ENCODE peak calls at places on chromosomes 5 and 9, in seven cellular contexts. G is fibroblast of lung, M is GM12878, I is endothelial cell of umbilical vein, X is uterus, R is left lung, V is HCT116. D is an unnamed sample.

GRCh38 chr9:137524161-137524560 is 26.0 kb downstream of the PNPLA7 start:
- DNase-seq in G (no peak), M (no peak), I (no peak), X (no peak), R (no peak), V (no peak), D (no peak)

GRCh38 chr9:1554123-1555045 is 460.8 kb upstream of the SMARCA2 start:
- DNase-seq in G (no peak), M (peak; percentile 24), I (no peak), X (no peak), R (no peak), V (no peak), D (no peak)

GRCh38 chr5:42586625-42587024 is 163.4 kb downstream of the GHR start:
- DNase-seq in G (peak; percentile 42), M (no peak), I (no peak), X (peak; percentile 40), R (no peak), V (no peak), D (no peak)

GRCh38 chr5:149402291-149402690 is 23.2 kb upstream of the IL17B start:
- DNase-seq in G (no peak), M (no peak), I (no peak), X (no peak), R (no peak), V (no peak), D (no peak)

GRCh38 chr9:76717611-76718010 is 46.6 kb upstream of the PCA3 start:
- DNase-seq in G (no peak), M (no peak), I (peak; percentile 77), X (no peak), R (no peak), V (no peak), D (no peak)

GRCh38 chr5:32522429-32523143 is 62.8 kb upstream of the SUB1 start:
- DNase-seq in G (peak; percentile 83), M (no peak), I (no peak), X (peak; percentile 48), R (peak; percentile 66), V (no peak), D (no peak)

GRCh38 chr5:28254846-28255245 is 1216.5 kb upstream of the CDH9 start:
- DNase-seq in G (peak; percentile 1), M (no peak), I (no peak), X (no peak), R (no peak), V (no peak), D (no peak)

GRCh38 chr5:98307811-98308210 is 465.7 kb upstream of the RGMB start:
- DNase-seq in G (peak; percentile 66), M (no peak), I (peak; percentile 73), X (no peak), R (no peak), V (no peak), D (no peak)

GRCh38 chr9:93234600-93234999 is 50.7 kb downstream of the WNK2 start:
- DNase-seq in G (no peak), M (no peak), I (no peak), X (no peak), R (no peak), V (no peak), D (no peak)

DNA sequence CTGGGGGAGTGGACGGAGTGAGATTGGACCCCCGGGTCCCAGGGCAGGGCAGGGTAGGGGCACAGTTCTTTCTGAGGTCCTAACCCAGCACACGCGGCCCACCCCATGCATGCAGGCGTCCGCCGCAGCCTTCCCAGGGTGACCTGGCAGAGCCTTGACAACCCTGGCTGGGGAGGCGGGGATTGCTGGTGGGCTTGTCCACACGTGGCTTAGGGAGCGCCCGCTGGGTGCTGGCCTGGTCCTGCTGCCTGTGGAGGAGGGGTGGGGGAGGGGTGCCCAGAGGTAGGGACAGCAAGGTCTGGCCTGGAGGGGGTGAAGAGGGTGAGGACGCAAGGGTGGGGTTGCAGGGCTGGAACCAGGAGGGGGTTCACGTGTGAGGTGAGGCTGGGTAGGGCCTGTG is 6.0 kb downstream of the RXRA start:
- DNase-seq in G (no peak), M (no peak), I (no peak), X (no peak), R (no peak), V (no peak), D (no peak)
- H3K4me3 ChIP-seq in G (no peak overlapping the region), M (no peak overlapping the region), I (no peak overlapping the region), X (no peak overlapping the region), R (no peak overlapping the region), V (no peak overlapping the region), D (no peak overlapping the region)

GRCh38 chr9:37818849-37819248 is 18.3 kb downstream of the DCAF10 start:
- DNase-seq in G (no peak), M (no peak), I (no peak), X (no peak), R (no peak), V (no peak), D (no peak)

DNA sequence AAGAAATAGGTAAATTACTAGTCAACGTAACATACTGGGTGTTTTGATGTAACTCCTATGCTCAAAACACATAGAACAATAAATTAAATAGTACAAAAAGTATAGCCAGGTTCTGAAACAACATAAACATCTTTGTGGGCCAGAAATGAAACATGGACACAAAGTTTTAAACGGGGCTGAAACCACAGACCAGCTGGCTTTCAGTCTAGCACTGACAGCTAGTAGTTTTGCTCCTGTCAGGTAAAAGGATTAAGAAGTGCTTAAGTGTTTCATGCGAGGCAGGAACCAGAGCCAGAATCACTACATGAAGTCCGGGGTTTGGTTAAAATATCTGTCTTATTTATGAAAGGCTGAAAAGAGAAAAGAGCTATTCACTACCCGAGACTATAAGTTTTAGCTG is 19.5 kb downstream of the DCAF10 start:
- DNase-seq in G (no peak), M (no peak), I (no peak), X (no peak), R (no peak), V (no peak), D (no peak)
- TF ChIP-seq CTCF in G (no peak), M (no peak), I (no peak), X (no peak), R (no peak), V (no peak), D (no peak)

DNA sequence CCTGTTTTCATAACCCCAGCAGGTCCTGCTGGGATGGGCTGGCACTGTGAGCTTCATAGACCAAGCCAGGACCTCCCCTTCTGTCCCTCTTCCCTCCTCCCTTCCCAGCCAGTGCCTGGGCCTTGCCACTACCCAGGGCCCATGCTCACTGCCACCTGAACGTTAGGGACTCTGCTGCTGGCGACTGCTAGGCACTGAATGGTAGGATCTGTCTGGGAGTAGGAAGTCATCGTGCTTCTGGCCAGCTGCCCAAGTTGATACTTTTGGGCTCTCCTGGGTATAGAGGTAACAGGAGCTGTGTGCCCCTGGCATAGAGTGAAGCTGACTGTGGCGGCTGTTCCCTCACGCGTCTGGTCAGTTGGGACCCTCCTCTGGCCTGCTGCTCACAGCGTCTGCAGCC is 8.4 kb downstream of the TRIM41 start:
- DNase-seq in G (no peak), M (no peak), I (no peak), X (no peak), R (peak; percentile 13), V (no peak), D (no peak)
- H3K36me3 ChIP-seq in G (peaks cover 16% of the 10 kb centered on the region), M (peaks cover 31% of the 10 kb centered on the region), I (peaks cover 9% of the 10 kb centered on the region), X (no peaks in the 10 kb centered on the region), R (peaks cover 74% of the 10 kb centered on the region), V (peaks cover 18% of the 10 kb centered on the region), D (peaks cover 18% of the 10 kb centered on the region)

DNA sequence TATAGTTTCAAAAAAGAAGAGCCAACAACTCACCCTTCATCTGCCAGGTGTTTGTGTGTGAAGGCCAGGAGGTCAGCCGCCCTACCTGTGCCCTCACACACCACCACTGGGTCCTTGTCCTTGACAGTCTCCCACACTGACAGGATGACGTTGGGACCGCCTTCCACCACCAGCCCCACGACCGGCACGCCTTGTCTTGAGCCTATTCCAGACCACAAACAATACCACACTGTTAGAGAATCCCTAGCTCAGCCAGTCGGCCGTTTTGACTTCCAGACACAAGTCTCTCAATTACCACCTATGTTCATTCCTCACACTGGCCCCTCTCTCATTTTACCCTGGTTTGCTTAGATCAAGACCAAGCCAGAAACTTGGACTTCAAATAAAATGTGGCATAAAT is 66.1 kb downstream of the TRPM6 start:
- DNase-seq in G (no peak), M (no peak), I (no peak), X (no peak), R (no peak), V (no peak), D (no peak)
- H3K4me3 ChIP-seq in G (no peak overlapping the region), M (no peak overlapping the region), I (no peak overlapping the region), X (no peak overlapping the region), R (no peak overlapping the region), V (no peak overlapping the region), D (no peak overlapping the region)

GRCh38 chr9:111898331-111899096 is 1.9 kb downstream of the UGCG start:
- DNase-seq in G (no peak), M (no peak), I (peak; percentile 30), X (no peak), R (no peak), V (no peak), D (no peak)

GRCh38 chr9:111895996-111896941 is at the start of gene UGCG:
- DNase-seq in G (peak; percentile 87), M (no peak), I (peak; percentile 92), X (peak; percentile 91), R (peak; percentile 92), V (peak; percentile 72), D (peak; percentile 96)

GRCh38 chr9:111900081-111900805 is 3.6 kb downstream of the UGCG start:
- DNase-seq in G (no peak), M (no peak), I (no peak), X (no peak), R (no peak), V (no peak), D (no peak)

GRCh38 chr9:111897831-111898144 is 1.2 kb downstream of the UGCG start:
- DNase-seq in G (peak; percentile 35), M (peak; percentile 74), I (peak; percentile 55), X (no peak), R (no peak), V (peak; percentile 23), D (peak; percentile 71)

DNA sequence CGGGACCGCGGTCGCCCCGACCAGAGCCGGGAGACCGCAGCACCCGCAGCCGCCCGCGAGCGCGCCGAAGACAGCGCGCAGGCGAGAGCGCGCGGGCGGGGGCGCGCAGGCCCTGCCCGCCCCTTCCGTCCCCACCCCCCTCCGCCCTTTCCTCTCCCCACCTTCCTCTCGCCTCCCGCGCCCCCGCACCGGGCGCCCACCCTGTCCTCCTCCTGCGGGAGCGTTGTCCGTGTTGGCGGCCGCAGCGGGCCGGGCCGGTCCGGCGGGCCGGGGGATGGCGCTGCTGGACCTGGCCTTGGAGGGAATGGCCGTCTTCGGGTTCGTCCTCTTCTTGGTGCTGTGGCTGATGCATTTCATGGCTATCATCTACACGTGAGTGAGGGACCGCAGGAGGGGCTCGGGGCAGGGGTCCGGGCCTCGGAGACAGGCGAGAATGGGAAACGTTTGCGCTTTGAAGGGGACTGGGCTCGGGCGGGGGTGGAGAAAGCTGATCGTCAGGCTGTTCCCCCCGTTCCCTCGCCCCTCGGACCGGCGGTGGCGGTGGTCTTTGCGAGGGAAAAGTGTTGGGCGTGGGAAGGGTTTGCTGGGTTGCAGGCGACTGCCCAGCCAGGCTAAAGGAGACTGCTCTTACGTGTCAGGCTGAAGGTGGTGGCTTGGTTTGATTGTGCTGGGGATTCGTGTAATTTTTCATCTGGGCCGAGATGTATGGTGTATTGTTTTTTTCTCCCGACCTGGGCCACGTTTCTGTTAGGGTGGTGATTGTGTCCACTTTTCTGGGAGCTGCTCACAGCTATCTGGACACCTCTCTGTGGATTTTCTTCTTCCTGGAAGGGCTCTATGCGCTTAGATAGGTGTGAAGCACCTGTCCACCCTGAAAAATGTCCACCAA is 572 bp downstream of the UGCG start:
- DNase-seq in G (peak; percentile 44), M (no peak), I (peak; percentile 74), X (peak; percentile 70), R (peak; percentile 77), V (no peak), D (no peak)
- TF ChIP-seq CTCF in G (no peak), M (peak; percentile 30), I (no peak), X (no peak), R (no peak), V (no peak), D (peak; percentile 15)

GRCh38 chr5:154251529-154251928 is 61.0 kb downstream of the GALNT10 start:
- DNase-seq in G (no peak), M (no peak), I (no peak), X (no peak), R (no peak), V (no peak), D (no peak)
- H3K36me3 ChIP-seq in G (no peaks in the 10 kb centered on the region), M (no peaks in the 10 kb centered on the region), I (no peaks in the 10 kb centered on the region), X (no peaks in the 10 kb centered on the region), R (no peaks in the 10 kb centered on the region), V (no peaks in the 10 kb centered on the region), D (no peaks in the 10 kb centered on the region)